ENCODE peak calls at places on chromosomes 6 and 20, in six cellular contexts. W, V, Q, L, M and C are unnamed samples.

GRCh38 chr20:37558306-37558705 is 30.6 kb upstream of the BLCAP start:
- DNase-seq in L (no peak), W (no peak), V (no peak), M (no peak), Q (no peak), C (no peak)

GRCh38 chr6:30935018-30935417 is 3.0 kb upstream of the SFTA2 start:
- DNase-seq in L (no peak), V (peak), M (peak), Q (no peak), W (no peak), C (peak)

GRCh38 chr20:64241061-64241460 is 14.5 kb upstream of the PCMTD2 start:
- DNase-seq in V (no peak), M (no peak), L (no peak), W (no peak), Q (no peak), C (no peak)

GRCh38 chr6:158467923-158468322 is 92.0 kb upstream of the TMEM181 start:
- DNase-seq in V (no peak), Q (no peak), L (no peak), M (no peak), W (no peak), C (no peak)

GRCh38 chr6:64221776-64222175 is 586.2 kb downstream of the PHF3 start:
- DNase-seq in M (no peak), W (no peak), L (no peak), Q (no peak), V (no peak), C (no peak)

GRCh38 chr20:37240337-37241055 is 21.1 kb downstream of the GHRH start:
- DNase-seq in L (no peak), M (peak), W (no peak), Q (no peak), V (no peak), C (no peak)

GRCh38 chr6:26218824-26219223 is 131.6 kb downstream of the HFE start:
- DNase-seq in W (no peak), V (no peak), Q (no peak), L (no peak), M (no peak), C (no peak)

GRCh38 chr6:111503660-111504059 is 20.6 kb upstream of the REV3L start:
- DNase-seq in M (no peak), Q (no peak), W (no peak), V (no peak), L (no peak), C (no peak)

GRCh38 chr20:30167540-30167939 is 1089.9 kb upstream of the DEFB115 start:
- DNase-seq in Q (no peak), L (no peak), V (no peak), M (no peak), W (no peak), C (no peak)

GRCh38 chr20:13659288-13659687 is 20.6 kb upstream of the TASP1 start:
- DNase-seq in M (no peak), V (no peak), W (no peak), Q (no peak), L (no peak), C (no peak)

GRCh38 chr6:41522780-41523548 is 23.2 kb upstream of the FOXP4 start:
- DNase-seq in V (no peak), M (no peak), Q (no peak), W (no peak), L (no peak), C (no peak)

GRCh38 chr20:9441948-9442347 is 72.4 kb upstream of the LAMP5 start:
- DNase-seq in M (no peak), W (no peak), L (no peak), Q (no peak), V (no peak), C (no peak)

GRCh38 chr6:14727494-14728395 is 518.1 kb upstream of the JARID2 start:
- DNase-seq in W (no peak), L (no peak), V (peak), Q (no peak), M (no peak), C (no peak)